ENCODE peak calls at places on chromosomes 11 and 22, in nine cellular contexts. G is HCT116, A is GM23338, R is GM23248, I is neural progenitor cell, E is MM.1S, J is hepatocyte, P is PC-3, U is SK-N-SH. N is an unnamed sample.

GRCh38 chr11:117535201-117535869 is 207.7 kb downstream of the CEP164 start:
- DNase-seq in E (no peak), I (no peak), P (no peak), A (no peak), U (peak; percentile 70), R (no peak), J (no peak), G (no peak), N (no peak)

GRCh38 chr11:68976563-68976962 is 4.2 kb downstream of the MRGPRD start:
- DNase-seq in P (no peak), R (no peak), G (no peak), E (no peak), A (no peak), I (no peak), U (no peak), J (peak; percentile 8), N (no peak)

GRCh38 chr11:112013501-112014164 is 11.6 kb upstream of the DLAT start:
- DNase-seq in I (no peak), U (no peak), J (peak; percentile 30), R (no peak), A (no peak), P (peak; percentile 89), E (no peak), G (no peak), N (no peak)

GRCh38 chr22:33829549-33830280 is 90.6 kb downstream of the LARGE1 start:
- DNase-seq in P (no peak), J (no peak), I (peak; percentile 46), R (no peak), G (no peak), E (peak; percentile 48), U (peak; percentile 18), A (peak; percentile 49), N (peak; percentile 23)

GRCh38 chr11:93784935-93785360 is 866 bp downstream of the MED17 start:
- DNase-seq in U (peak; percentile 21), I (peak; percentile 23), E (no peak), A (peak; percentile 48), P (no peak), R (peak; percentile 26), G (peak; percentile 2), J (peak; percentile 6), N (no peak)

GRCh38 chr22:23841736-23842404 is 3.1 kb upstream of the DERL3 start:
- DNase-seq in I (peak; percentile 51), R (no peak), G (no peak), P (no peak), E (no peak), A (peak; percentile 34), J (no peak), U (peak; percentile 49), N (no peak)

GRCh38 chr22:19181786-19182471 is 3.4 kb upstream of the SLC25A1 start:
- DNase-seq in G (no peak), P (no peak), R (no peak), A (no peak), E (no peak), U (no peak), J (peak; percentile 3), I (no peak), N (no peak)

GRCh38 chr22:45863981-45864751 is 112.8 kb downstream of the WNT7B start:
- DNase-seq in E (peak; percentile 45), A (peak; percentile 85), I (peak; percentile 80), R (peak; percentile 54), U (peak; percentile 87), P (peak; percentile 72), J (peak; percentile 60), G (peak; percentile 33), N (peak; percentile 72)

GRCh38 chr22:25700996-25701815 is 40.8 kb upstream of the MYO18B start:
- DNase-seq in J (peak; percentile 34), I (peak; percentile 31), R (peak; percentile 27), U (peak; percentile 49), E (no peak), P (no peak), A (no peak), G (no peak), N (no peak)

GRCh38 chr22:44632823-44633478 is 69.1 kb upstream of the PRR5 start:
- DNase-seq in E (no peak), I (no peak), A (no peak), P (no peak), G (no peak), R (no peak), U (no peak), J (no peak), N (no peak)

GRCh38 chr22:30234786-30235470 is 11.6 kb downstream of the LIF start:
- DNase-seq in P (no peak), I (no peak), G (no peak), J (peak; percentile 78), E (no peak), R (no peak), U (no peak), A (no peak), N (no peak)

GRCh38 chr11:122048401-122048800 is 67.6 kb downstream of the BLID start:
- DNase-seq in G (no peak), I (no peak), J (no peak), A (no peak), P (no peak), E (no peak), U (no peak), R (peak; percentile 55), N (no peak)

GRCh38 chr11:26134481-26135355 is 197.2 kb upstream of the ANO3 start:
- DNase-seq in J (peak; percentile 25), R (peak; percentile 28), U (peak; percentile 9), I (peak; percentile 62), A (peak; percentile 62), E (peak; percentile 63), G (no peak), P (peak; percentile 25), N (peak; percentile 72)

GRCh38 chr11:88357323-88358039 is 19.9 kb upstream of the CTSC start:
- DNase-seq in J (no peak), R (peak; percentile 33), U (no peak), G (no peak), E (no peak), I (no peak), P (peak; percentile 87), A (no peak), N (no peak)

GRCh38 chr22:38738475-38739070 is 17.2 kb downstream of the SUN2 start:
- DNase-seq in A (no peak), E (no peak), I (no peak), J (no peak), G (no peak), R (no peak), U (no peak), P (no peak), N (no peak)

GRCh38 chr11:69200331-69201047 is 44.8 kb downstream of the SMIM38 start:
- DNase-seq in U (no peak), J (no peak), G (no peak), A (peak; percentile 21), I (peak; percentile 61), R (no peak), E (no peak), P (no peak), N (no peak)

GRCh38 chr11:33695051-33695566 is 5.5 kb downstream of the C11orf91 start:
- DNase-seq in A (no peak), I (no peak), R (no peak), P (no peak), J (no peak), E (no peak), U (no peak), G (no peak), N (no peak)

GRCh38 chr11:130118636-130119387 is 40.8 kb upstream of the ST14 start:
- DNase-seq in R (no peak), P (no peak), I (no peak), A (no peak), U (no peak), E (peak; percentile 52), G (no peak), J (no peak), N (peak; percentile 83)

GRCh38 chr11:10305262-10305963 is 540 bp downstream of the ADM start:
- DNase-seq in J (peak; percentile 78), R (peak; percentile 84), A (peak; percentile 51), P (peak; percentile 36), G (no peak), I (peak; percentile 74), U (peak; percentile 76), E (peak; percentile 20), N (no peak)

GRCh38 chr22:50469377-50470305 is 5.2 kb downstream of the SBF1 start:
- DNase-seq in A (peak; percentile 56), U (no peak), E (peak; percentile 93), J (peak; percentile 65), R (peak; percentile 51), G (peak; percentile 8), P (peak; percentile 64), I (no peak), N (peak; percentile 98)

GRCh38 chr11:60281482-60281881 is 1.0 kb downstream of the MS4A4A start:
- DNase-seq in G (no peak), P (no peak), E (no peak), A (no peak), U (no peak), J (no peak), R (no peak), I (no peak), N (no peak)

GRCh38 chr11:60280412-60280811 is at the start of gene MS4A4A:
- DNase-seq in A (no peak), J (no peak), I (no peak), R (no peak), U (no peak), P (no peak), G (no peak), E (no peak), N (peak; percentile 48)

DNA sequence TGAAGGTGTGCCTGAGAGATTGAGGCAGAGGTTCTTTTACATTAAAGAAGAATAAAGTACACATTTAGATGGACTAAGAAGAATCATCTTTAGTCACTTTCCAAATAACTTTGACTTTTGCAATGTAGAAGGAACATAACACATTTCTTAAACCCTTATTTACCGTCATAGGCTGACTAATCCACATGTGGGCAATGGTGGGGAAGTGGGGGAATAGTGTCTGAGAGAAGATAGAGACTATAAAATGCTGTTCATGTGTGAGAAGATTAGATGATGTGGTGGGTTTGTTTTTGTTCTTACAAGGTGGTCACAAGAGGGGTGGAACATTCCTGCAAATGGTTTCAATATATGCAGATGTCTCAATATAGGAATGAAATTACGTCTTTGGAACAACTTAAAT is 1.8 kb downstream of the MS4A4A start:
- DNase-seq in E (no peak), A (no peak), I (no peak), R (no peak), P (no peak), J (no peak), U (no peak), G (no peak), N (no peak)
- H3K4me3 ChIP-seq in E (no peak overlapping the region), A (no peak overlapping the region), I (no peak overlapping the region), R (no peak overlapping the region), P (no peak overlapping the region), J (no peak overlapping the region), U (no peak overlapping the region), G (no peak overlapping the region), N (no peak overlapping the region)

GRCh38 chr11:8767466-8768142 is 85.0 kb downstream of the RPL27A start:
- DNase-seq in R (peak; percentile 82), E (no peak), G (no peak), A (no peak), P (peak; percentile 26), U (no peak), J (no peak), I (no peak), N (no peak)
- H3K4me1 ChIP-seq in R (peaks cover 64% of the 10 kb centered on the region), E (peaks cover 5% of the 10 kb centered on the region), G (peaks cover 29% of the 10 kb centered on the region), A (peaks cover 21% of the 10 kb centered on the region), P (peaks cover 31% of the 10 kb centered on the region), U (peaks cover 2% of the 10 kb centered on the region), J (peaks cover 12% of the 10 kb centered on the region), I (peaks cover 21% of the 10 kb centered on the region), N (no peaks in the 10 kb centered on the region)

GRCh38 chr11:47233051-47233450 is 15.6 kb downstream of the ACP2 start:
- DNase-seq in I (no peak), E (no peak), G (no peak), P (no peak), J (peak; percentile 39), R (no peak), U (no peak), A (no peak), N (no peak)
- TF ChIP-seq EZH2phosphoT487 in I (no peak), E (no peak), G (no peak), P (no peak), J (no peak), R (no peak), U (no peak), A (no peak), N (no peak)

GRCh38 chr22:40348025-40348658 is 1.8 kb downstream of the ADSL start:
- DNase-seq in U (peak; percentile 56), A (peak; percentile 65), I (peak; percentile 56), J (peak; percentile 72), G (peak; percentile 40), P (peak; percentile 50), E (peak; percentile 57), R (peak; percentile 83), N (peak; percentile 71)
- H3K4me3 ChIP-seq in U (peak overlapping the region; percentile 67), A (peak overlapping the region; percentile 68), I (peak overlapping the region; percentile 64), J (peak overlapping the region; percentile 92), G (peak overlapping the region; percentile 72), P (peak overlapping the region; percentile 92), E (peak overlapping the region; percentile 96), R (peak overlapping the region; percentile 96), N (peak overlapping the region; percentile 80)

N was measured in OCI-LY7.